ENCODE peak calls at places on chromosomes 1 and 21, in five cellular contexts. T, L, F, S and X are unnamed samples.

GRCh38 chr1:234533975-234534876 is 55.2 kb upstream of the TARBP1 start:
- DNase-seq in L (no peak), S (peak; percentile 94), F (peak; percentile 64), T (no peak), X (peak; percentile 98)

GRCh38 chr1:115189814-115190541 is 100.7 kb upstream of the TSPAN2 start:
- DNase-seq in S (peak; percentile 73), L (no peak), T (peak; percentile 71), F (peak; percentile 76), X (peak; percentile 95)

GRCh38 chr1:9696793-9697192 is 45.3 kb downstream of the PIK3CD start:
- DNase-seq in F (no peak), T (no peak), S (no peak), L (no peak), X (no peak)

GRCh38 chr1:226476657-226477319 is 68.9 kb upstream of the PARP1 start:
- DNase-seq in L (no peak), F (no peak), T (no peak), S (no peak), X (peak; percentile 6)

GRCh38 chr1:47752048-47752451 is 245.1 kb downstream of the TRABD2B start:
- DNase-seq in T (no peak), S (no peak), F (no peak), L (no peak), X (peak; percentile 4)

GRCh38 chr1:117826551-117827078 is 102.8 kb downstream of the GDAP2 start:
- DNase-seq in T (no peak), L (no peak), F (peak; percentile 62), S (peak; percentile 85), X (peak; percentile 96)

GRCh38 chr1:247064309-247064708 is 14.3 kb downstream of the ZNF670 start:
- DNase-seq in S (no peak), F (no peak), L (no peak), T (peak; percentile 44), X (no peak)

GRCh38 chr21:19683492-19683891 is 1279.9 kb upstream of the TMPRSS15 start:
- DNase-seq in S (no peak), L (no peak), F (no peak), T (no peak), X (no peak)

GRCh38 chr1:90509225-90510048 is 207.7 kb downstream of the BARHL2 start:
- DNase-seq in S (no peak), L (no peak), F (no peak), T (no peak), X (no peak)

GRCh38 chr21:37993071-37993470 is 76.8 kb upstream of the KCNJ6 start:
- DNase-seq in F (peak; percentile 12), L (no peak), S (no peak), T (no peak), X (no peak)

GRCh38 chr1:13699936-13700520 is at the start of gene PRDM2:
- DNase-seq in S (peak; percentile 52), F (peak; percentile 55), T (peak; percentile 45), L (peak; percentile 27), X (peak; percentile 17)

GRCh38 chr1:8013800-8014199 is 12.3 kb downstream of the ERRFI1 start:
- DNase-seq in T (no peak), F (no peak), S (no peak), L (no peak), X (no peak)

GRCh38 chr1:165903672-165904071 is 76.3 kb downstream of the UCK2 start:
- DNase-seq in S (peak; percentile 59), T (no peak), L (no peak), F (no peak), X (peak; percentile 80)

GRCh38 chr1:186206046-186206564 is 168.9 kb downstream of the TPR start:
- DNase-seq in S (no peak), F (no peak), L (no peak), T (no peak), X (no peak)

GRCh38 chr1:64878931-64879710 is 87.2 kb downstream of the JAK1 start:
- DNase-seq in T (no peak), F (peak; percentile 96), L (no peak), S (no peak), X (peak; percentile 50)

GRCh38 chr1:33047839-33048305 is 11.2 kb upstream of the AK2 start:
- DNase-seq in S (no peak), F (peak; percentile 72), T (no peak), L (no peak), X (peak; percentile 44)

GRCh38 chr1:33687000-33687399 is 176.9 kb upstream of the HMGB4 start:
- DNase-seq in T (no peak), S (no peak), F (no peak), L (no peak), X (no peak)

GRCh38 chr1:77536813-77537212 is 145.6 kb downstream of the ZZZ3 start:
- DNase-seq in S (peak; percentile 87), L (no peak), F (no peak), T (no peak), X (peak; percentile 98)

GRCh38 chr1:88982055-88982454 is 10.4 kb downstream of the KYAT3 start:
- DNase-seq in S (no peak), F (no peak), L (no peak), T (no peak), X (peak; percentile 54)

GRCh38 chr1:41890841-41891311 is 27.8 kb downstream of the HIVEP3 start:
- DNase-seq in F (peak; percentile 61), L (no peak), T (no peak), S (peak; percentile 50), X (peak; percentile 29)

GRCh38 chr1:155504207-155504606 is 58.4 kb downstream of the ASH1L start:
- DNase-seq in L (no peak), S (peak; percentile 44), F (peak; percentile 62), T (peak; percentile 21), X (peak; percentile 42)

GRCh38 chr1:51284487-51284954 is 45.8 kb downstream of the TTC39A start:
- DNase-seq in T (no peak), F (no peak), L (no peak), S (no peak), X (peak; percentile 48)

GRCh38 chr1:110489973-110490542 is 28.9 kb downstream of the KCNA10 start:
- DNase-seq in L (no peak), T (no peak), S (no peak), F (no peak), X (no peak)

GRCh38 chr1:24389231-24389678 is 24.3 kb downstream of the STPG1 start:
- DNase-seq in L (no peak), T (no peak), F (no peak), S (no peak), X (no peak)

GRCh38 chr1:66265796-66266195 is 268.2 kb upstream of the SGIP1 start:
- DNase-seq in S (peak; percentile 51), T (no peak), F (no peak), L (no peak), X (no peak)

GRCh38 chr1:117608213-117608612 is 2.4 kb downstream of the TENT5C start:
- DNase-seq in T (no peak), L (no peak), F (no peak), S (no peak), X (no peak)

GRCh38 chr1:11828511-11828910 is 19.1 kb downstream of the NPPA start:
- DNase-seq in T (no peak), S (no peak), L (no peak), F (no peak), X (no peak)

GRCh38 chr21:33967086-33967571 is 51.5 kb upstream of the ATP5PO start:
- DNase-seq in S (no peak), L (no peak), T (peak; percentile 84), F (no peak), X (no peak)
- H3K4me1 ChIP-seq in S (peaks cover 18% of the 10 kb centered on the region), L (no peaks in the 10 kb centered on the region), T (peaks cover 12% of the 10 kb centered on the region), F (no peaks in the 10 kb centered on the region), X (peaks cover 16% of the 10 kb centered on the region)

GRCh38 chr1:2230781-2231666 is 2.9 kb downstream of the SKI start:
- DNase-seq in F (no peak), L (no peak), T (no peak), S (peak; percentile 64), X (no peak)
- H2BK5ac ChIP-seq in F (no peak overlapping the region), L (peak overlapping the region; percentile 57), T (no peak overlapping the region), S (no peak overlapping the region), X (peak overlapping the region; percentile 25)

GRCh38 chr1:184461321-184461720 is 74.5 kb downstream of the C1orf21 start:
- DNase-seq in S (peak; percentile 71), F (no peak), T (no peak), L (no peak), X (peak; percentile 51)
- H3K4me1 ChIP-seq in S (no peaks in the 10 kb centered on the region), F (peaks cover 6% of the 10 kb centered on the region), T (no peaks in the 10 kb centered on the region), L (no peaks in the 10 kb centered on the region), X (peaks cover 6% of the 10 kb centered on the region)

GRCh38 chr1:223129229-223129851 is 13.7 kb downstream of the TLR5 start:
- DNase-seq in L (no peak), F (peak; percentile 79), S (peak; percentile 42), T (peak; percentile 76), X (peak; percentile 25)
- H2BK5ac ChIP-seq in L (no peak overlapping the region), F (no peak overlapping the region), S (no peak overlapping the region), T (no peak overlapping the region), X (no peak overlapping the region)

GRCh38 chr1:28756846-28757245 is 20.1 kb downstream of the YTHDF2 start:
- DNase-seq in T (peak; percentile 49), L (no peak), F (no peak), S (no peak), X (no peak)
- H3K4me1 ChIP-seq in T (no peaks in the 10 kb centered on the region), L (peaks cover 2% of the 10 kb centered on the region), F (no peaks in the 10 kb centered on the region), S (peaks cover 5% of the 10 kb centered on the region), X (peaks cover 15% of the 10 kb centered on the region)

DNA sequence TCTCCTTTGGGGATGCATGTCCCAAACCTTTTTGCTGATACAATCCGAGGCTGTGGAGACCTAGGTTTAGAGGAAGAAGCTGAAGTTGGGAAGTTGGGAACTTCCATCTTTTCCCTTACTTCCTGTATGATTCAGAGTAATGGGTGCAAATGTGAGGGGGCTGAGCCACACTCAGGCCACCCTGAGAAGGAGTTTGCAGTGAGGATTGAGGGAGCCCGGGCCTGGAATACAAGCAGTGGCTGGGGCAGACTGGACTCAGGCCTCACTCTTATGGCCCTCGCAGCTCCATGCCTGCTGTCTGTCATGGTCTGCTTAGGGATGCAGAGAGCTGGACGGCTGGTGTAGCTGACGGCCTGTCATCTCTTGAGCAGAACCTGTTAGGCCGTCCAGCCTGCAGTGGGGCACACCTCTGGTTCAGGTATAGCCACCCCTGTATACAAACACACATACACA is 73.7 kb upstream of the RAB4A start:
- DNase-seq in S (no peak), T (no peak), F (no peak), L (no peak), X (no peak)
- H2BK5ac ChIP-seq in S (no peak overlapping the region), T (no peak overlapping the region), F (no peak overlapping the region), L (no peak overlapping the region), X (peak overlapping the region; percentile 86)

DNA sequence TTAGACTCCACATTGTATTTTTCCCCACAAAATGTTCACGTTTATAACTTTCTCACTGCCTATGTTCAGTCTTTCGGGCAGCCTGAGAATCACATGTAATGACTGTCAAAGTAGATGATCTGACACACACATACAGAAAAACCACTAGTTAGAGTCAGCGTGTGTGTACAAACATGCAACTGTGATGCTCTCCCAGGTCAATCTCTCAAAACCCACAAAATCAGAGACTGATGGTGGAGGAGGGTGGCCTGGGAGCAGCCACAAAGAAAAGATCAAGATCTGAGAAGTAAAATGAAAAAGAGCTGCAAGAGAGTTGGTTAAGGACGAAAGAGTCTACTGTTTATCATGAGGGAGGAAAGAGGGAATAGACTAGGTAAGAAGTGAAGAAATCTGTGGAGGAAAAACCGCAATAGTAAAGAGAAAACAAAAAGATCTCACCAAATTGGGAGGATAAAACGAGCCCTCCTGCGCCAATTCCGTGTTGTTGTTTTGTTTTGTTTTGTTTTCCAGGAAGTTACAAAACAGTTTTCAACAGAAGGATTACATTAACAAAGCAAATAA is 2.3 kb downstream of the EGLN1 start:
- DNase-seq in F (no peak), S (peak; percentile 36), L (no peak), T (no peak), X (peak; percentile 19)
- H3K4me1 ChIP-seq in F (peaks cover 2% of the 10 kb centered on the region), S (peaks cover 3% of the 10 kb centered on the region), L (peaks cover 18% of the 10 kb centered on the region), T (no peaks in the 10 kb centered on the region), X (peaks cover 7% of the 10 kb centered on the region)